ENCODE peak calls at places on chromosome 7, in nine cellular contexts. One of them, this sample, is unnamed.

GRCh38 chr7:112192236-112193154 is 13.7 kb downstream of the DOCK4 start:
- DNase-seq in pancreas: no peak
- DNase-seq in fibroblast of lung: peak; percentile 76
- DNase-seq in adrenal gland: no peak
- DNase-seq in astrocyte of the spinal cord: peak; percentile 80
- DNase-seq in HFFc6: peak; percentile 50
- DNase-seq in spleen: no peak
- DNase-seq in RWPE2: no peak
- DNase-seq in glutamatergic neuron: no peak
- DNase-seq in this sample: no peak

GRCh38 chr7:66281678-66282593 is 76.8 kb downstream of the TPST1 start:
- DNase-seq in pancreas: no peak
- DNase-seq in fibroblast of lung: peak; percentile 99
- DNase-seq in adrenal gland: peak; percentile 42
- DNase-seq in astrocyte of the spinal cord: peak; percentile 97
- DNase-seq in HFFc6: peak; percentile 99
- DNase-seq in spleen: peak; percentile 67
- DNase-seq in RWPE2: no peak
- DNase-seq in glutamatergic neuron: no peak
- DNase-seq in this sample: no peak

GRCh38 chr7:47449810-47450586 is 131.9 kb downstream of the TNS3 start:
- DNase-seq in pancreas: no peak
- DNase-seq in fibroblast of lung: peak; percentile 86
- DNase-seq in adrenal gland: no peak
- DNase-seq in astrocyte of the spinal cord: peak; percentile 58
- DNase-seq in HFFc6: peak; percentile 90
- DNase-seq in spleen: no peak
- DNase-seq in RWPE2: no peak
- DNase-seq in glutamatergic neuron: no peak
- DNase-seq in this sample: no peak

GRCh38 chr7:38330861-38331709 is 57.6 kb upstream of the TARP start:
- DNase-seq in pancreas: no peak
- DNase-seq in fibroblast of lung: no peak
- DNase-seq in adrenal gland: no peak
- DNase-seq in astrocyte of the spinal cord: no peak
- DNase-seq in HFFc6: no peak
- DNase-seq in spleen: peak; percentile 82
- DNase-seq in RWPE2: no peak
- DNase-seq in glutamatergic neuron: peak; percentile 48
- DNase-seq in this sample: no peak

GRCh38 chr7:73718905-73719805 is at the start of gene STX1A:
- DNase-seq in pancreas: peak; percentile 91
- DNase-seq in fibroblast of lung: peak; percentile 61
- DNase-seq in adrenal gland: peak; percentile 69
- DNase-seq in astrocyte of the spinal cord: peak; percentile 70
- DNase-seq in HFFc6: peak; percentile 58
- DNase-seq in spleen: peak; percentile 93
- DNase-seq in RWPE2: no peak
- DNase-seq in glutamatergic neuron: peak; percentile 77
- DNase-seq in this sample: no peak

GRCh38 chr7:125670926-125671572 is 741.4 kb upstream of the POT1 start:
- DNase-seq in pancreas: no peak
- DNase-seq in fibroblast of lung: peak; percentile 28
- DNase-seq in adrenal gland: no peak
- DNase-seq in astrocyte of the spinal cord: peak; percentile 50
- DNase-seq in HFFc6: no peak
- DNase-seq in spleen: no peak
- DNase-seq in RWPE2: no peak
- DNase-seq in glutamatergic neuron: no peak
- DNase-seq in this sample: no peak

GRCh38 chr7:111329367-111330234 is 232.7 kb downstream of the IMMP2L start:
- DNase-seq in pancreas: no peak
- DNase-seq in fibroblast of lung: peak; percentile 1
- DNase-seq in adrenal gland: no peak
- DNase-seq in astrocyte of the spinal cord: no peak
- DNase-seq in HFFc6: peak; percentile 48
- DNase-seq in spleen: no peak
- DNase-seq in RWPE2: no peak
- DNase-seq in glutamatergic neuron: no peak
- DNase-seq in this sample: no peak

GRCh38 chr7:157445956-157446295 is 109.1 kb downstream of the DNAJB6 start:
- DNase-seq in pancreas: no peak
- DNase-seq in fibroblast of lung: no peak
- DNase-seq in adrenal gland: no peak
- DNase-seq in astrocyte of the spinal cord: no peak
- DNase-seq in HFFc6: no peak
- DNase-seq in spleen: peak; percentile 57
- DNase-seq in RWPE2: peak; percentile 49
- DNase-seq in glutamatergic neuron: no peak
- DNase-seq in this sample: peak; percentile 62

GRCh38 chr7:130180571-130180971 is 24.6 kb downstream of the TMEM209 start:
- DNase-seq in pancreas: no peak
- DNase-seq in fibroblast of lung: peak; percentile 92
- DNase-seq in adrenal gland: no peak
- DNase-seq in astrocyte of the spinal cord: peak; percentile 36
- DNase-seq in HFFc6: peak; percentile 43
- DNase-seq in spleen: no peak
- DNase-seq in RWPE2: no peak
- DNase-seq in glutamatergic neuron: no peak
- DNase-seq in this sample: no peak

GRCh38 chr7:2009541-2010001 is 223.2 kb downstream of the MAD1L1 start:
- DNase-seq in pancreas: peak; percentile 51
- DNase-seq in fibroblast of lung: no peak
- DNase-seq in adrenal gland: peak; percentile 5
- DNase-seq in astrocyte of the spinal cord: no peak
- DNase-seq in HFFc6: no peak
- DNase-seq in spleen: peak; percentile 74
- DNase-seq in RWPE2: peak; percentile 50
- DNase-seq in glutamatergic neuron: peak; percentile 10
- DNase-seq in this sample: peak; percentile 60
- TF ChIP-seq CTCF in pancreas: no peak
- TF ChIP-seq CTCF in fibroblast of lung: no peak
- TF ChIP-seq CTCF in adrenal gland: no peak
- TF ChIP-seq CTCF in astrocyte of the spinal cord: no peak
- TF ChIP-seq CTCF in HFFc6: no peak
- TF ChIP-seq CTCF in spleen: no peak
- TF ChIP-seq CTCF in RWPE2: no peak
- TF ChIP-seq CTCF in glutamatergic neuron: no peak
- TF ChIP-seq CTCF in this sample: no peak

DNA sequence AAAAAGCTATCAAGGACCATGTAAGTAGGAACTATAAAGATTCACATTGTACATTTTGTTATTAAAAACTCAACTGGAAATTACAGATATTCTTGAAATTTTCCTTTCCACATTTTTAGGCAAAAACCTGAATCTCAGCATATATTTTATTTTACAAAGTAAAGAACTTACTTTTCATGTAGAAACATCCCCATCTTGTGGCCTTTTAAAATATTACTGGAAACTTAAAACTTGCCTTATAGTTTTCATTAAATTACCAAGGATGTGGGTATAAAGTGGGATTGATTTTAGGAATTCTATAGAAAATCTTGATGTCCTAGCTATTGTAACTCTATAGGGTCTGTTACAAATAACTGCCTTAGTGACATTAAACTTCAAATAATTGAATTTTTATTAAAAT is 10.6 kb downstream of the DBF4 start:
- DNase-seq in pancreas: no peak
- DNase-seq in fibroblast of lung: peak; percentile 33
- DNase-seq in adrenal gland: no peak
- DNase-seq in astrocyte of the spinal cord: peak; percentile 67
- DNase-seq in HFFc6: peak; percentile 46
- DNase-seq in spleen: no peak
- DNase-seq in RWPE2: no peak
- DNase-seq in glutamatergic neuron: no peak
- DNase-seq in this sample: no peak
- TF ChIP-seq CTCF in pancreas: no peak
- TF ChIP-seq CTCF in fibroblast of lung: peak; percentile 19
- TF ChIP-seq CTCF in adrenal gland: peak; percentile 61
- TF ChIP-seq CTCF in astrocyte of the spinal cord: peak; percentile 1
- TF ChIP-seq CTCF in HFFc6: peak; percentile 85
- TF ChIP-seq CTCF in spleen: peak; percentile 34
- TF ChIP-seq CTCF in RWPE2: peak; percentile 63
- TF ChIP-seq CTCF in glutamatergic neuron: peak; percentile 59
- TF ChIP-seq CTCF in this sample: peak; percentile 92

DNA sequence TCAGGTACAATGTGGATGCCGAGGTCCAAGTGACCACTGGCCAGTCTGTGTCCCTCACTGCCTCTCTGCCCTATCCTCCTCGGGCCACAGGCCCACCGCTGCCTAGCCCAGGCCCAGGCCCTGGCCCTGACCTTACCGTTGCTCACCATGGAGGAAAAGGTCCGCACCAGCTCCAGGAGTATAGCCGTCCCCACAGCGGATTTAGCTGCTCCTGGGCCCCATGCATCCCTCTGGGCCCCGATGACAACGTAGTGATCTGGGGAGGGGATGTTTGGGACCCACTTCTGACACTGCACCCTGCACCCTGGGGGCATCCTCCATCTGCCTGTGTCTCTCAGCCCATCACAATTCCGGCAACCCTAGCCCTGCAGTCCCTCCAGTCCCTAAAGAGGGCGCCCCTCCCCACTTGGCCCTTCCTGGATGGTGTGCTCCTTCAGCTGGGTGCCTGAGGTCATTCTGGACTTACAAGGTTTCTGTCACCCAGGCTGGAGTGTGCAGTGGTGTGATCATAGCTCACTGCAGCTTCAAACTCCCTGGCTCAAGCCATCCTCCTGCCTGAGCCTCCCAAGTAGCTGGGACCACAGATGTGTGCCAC is 12.1 kb downstream of the TFR2 start:
- DNase-seq in pancreas: no peak
- DNase-seq in fibroblast of lung: no peak
- DNase-seq in adrenal gland: peak; percentile 39
- DNase-seq in astrocyte of the spinal cord: no peak
- DNase-seq in HFFc6: no peak
- DNase-seq in spleen: no peak
- DNase-seq in RWPE2: no peak
- DNase-seq in glutamatergic neuron: peak; percentile 76
- DNase-seq in this sample: no peak
- TF ChIP-seq CTCF in pancreas: no peak
- TF ChIP-seq CTCF in fibroblast of lung: peak; percentile 46
- TF ChIP-seq CTCF in adrenal gland: peak; percentile 24
- TF ChIP-seq CTCF in astrocyte of the spinal cord: peak; percentile 28
- TF ChIP-seq CTCF in HFFc6: peak; percentile 53
- TF ChIP-seq CTCF in spleen: no peak
- TF ChIP-seq CTCF in RWPE2: no peak
- TF ChIP-seq CTCF in glutamatergic neuron: peak; percentile 33
- TF ChIP-seq CTCF in this sample: peak; percentile 60

GRCh38 chr7:31022117-31022516 is 30.0 kb upstream of the ADCYAP1R1 start:
- DNase-seq in pancreas: no peak
- DNase-seq in fibroblast of lung: no peak
- DNase-seq in adrenal gland: no peak
- DNase-seq in astrocyte of the spinal cord: no peak
- DNase-seq in HFFc6: no peak
- DNase-seq in spleen: peak; percentile 33
- DNase-seq in RWPE2: no peak
- DNase-seq in glutamatergic neuron: no peak
- DNase-seq in this sample: peak; percentile 41
- TF ChIP-seq CTCF in pancreas: no peak
- TF ChIP-seq CTCF in fibroblast of lung: no peak
- TF ChIP-seq CTCF in adrenal gland: no peak
- TF ChIP-seq CTCF in astrocyte of the spinal cord: no peak
- TF ChIP-seq CTCF in HFFc6: no peak
- TF ChIP-seq CTCF in spleen: no peak
- TF ChIP-seq CTCF in RWPE2: no peak
- TF ChIP-seq CTCF in glutamatergic neuron: no peak
- TF ChIP-seq CTCF in this sample: no peak

GRCh38 chr7:110204527-110204926 is 886.4 kb upstream of the LRRN3 start:
- DNase-seq in pancreas: no peak
- DNase-seq in fibroblast of lung: no peak
- DNase-seq in adrenal gland: no peak
- DNase-seq in astrocyte of the spinal cord: no peak
- DNase-seq in HFFc6: peak; percentile 56
- DNase-seq in spleen: no peak
- DNase-seq in RWPE2: no peak
- DNase-seq in glutamatergic neuron: peak; percentile 22
- DNase-seq in this sample: no peak
- TF ChIP-seq CTCF in pancreas: no peak
- TF ChIP-seq CTCF in fibroblast of lung: peak; percentile 22
- TF ChIP-seq CTCF in adrenal gland: no peak
- TF ChIP-seq CTCF in astrocyte of the spinal cord: peak; percentile 36
- TF ChIP-seq CTCF in HFFc6: peak; percentile 77
- TF ChIP-seq CTCF in spleen: no peak
- TF ChIP-seq CTCF in RWPE2: peak; percentile 13
- TF ChIP-seq CTCF in glutamatergic neuron: peak; percentile 24
- TF ChIP-seq CTCF in this sample: peak; percentile 59

GRCh38 chr7:128361463-128362441 is at the start of gene PRRT4:
- DNase-seq in pancreas: peak; percentile 79
- DNase-seq in fibroblast of lung: no peak
- DNase-seq in adrenal gland: peak; percentile 26
- DNase-seq in astrocyte of the spinal cord: no peak
- DNase-seq in HFFc6: no peak
- DNase-seq in spleen: peak; percentile 87
- DNase-seq in RWPE2: no peak
- DNase-seq in glutamatergic neuron: peak; percentile 75
- DNase-seq in this sample: no peak
- TF ChIP-seq CTCF in pancreas: no peak
- TF ChIP-seq CTCF in fibroblast of lung: peak; percentile 9
- TF ChIP-seq CTCF in adrenal gland: no peak
- TF ChIP-seq CTCF in astrocyte of the spinal cord: peak; percentile 7
- TF ChIP-seq CTCF in HFFc6: no peak
- TF ChIP-seq CTCF in spleen: no peak
- TF ChIP-seq CTCF in RWPE2: no peak
- TF ChIP-seq CTCF in glutamatergic neuron: no peak
- TF ChIP-seq CTCF in this sample: no peak

GRCh38 chr7:88091988-88092675 is 127.7 kb downstream of the SRI start:
- DNase-seq in pancreas: no peak
- DNase-seq in fibroblast of lung: no peak
- DNase-seq in adrenal gland: no peak
- DNase-seq in astrocyte of the spinal cord: no peak
- DNase-seq in HFFc6: no peak
- DNase-seq in spleen: no peak
- DNase-seq in RWPE2: no peak
- DNase-seq in glutamatergic neuron: no peak
- DNase-seq in this sample: no peak
- TF ChIP-seq CTCF in pancreas: no peak
- TF ChIP-seq CTCF in fibroblast of lung: no peak
- TF ChIP-seq CTCF in adrenal gland: no peak
- TF ChIP-seq CTCF in astrocyte of the spinal cord: no peak
- TF ChIP-seq CTCF in HFFc6: no peak
- TF ChIP-seq CTCF in spleen: no peak
- TF ChIP-seq CTCF in RWPE2: no peak
- TF ChIP-seq CTCF in glutamatergic neuron: no peak
- TF ChIP-seq CTCF in this sample: no peak

GRCh38 chr7:101126651-101127459 is at the start of gene SERPINE1:
- DNase-seq in pancreas: no peak
- DNase-seq in fibroblast of lung: peak; percentile 100
- DNase-seq in adrenal gland: peak; percentile 92
- DNase-seq in astrocyte of the spinal cord: peak; percentile 99
- DNase-seq in HFFc6: peak; percentile 100
- DNase-seq in spleen: peak; percentile 81
- DNase-seq in RWPE2: peak; percentile 99
- DNase-seq in glutamatergic neuron: no peak
- DNase-seq in this sample: peak; percentile 99
- TF ChIP-seq CTCF in pancreas: no peak
- TF ChIP-seq CTCF in fibroblast of lung: peak; percentile 41
- TF ChIP-seq CTCF in adrenal gland: peak; percentile 23
- TF ChIP-seq CTCF in astrocyte of the spinal cord: peak; percentile 31
- TF ChIP-seq CTCF in HFFc6: peak; percentile 73
- TF ChIP-seq CTCF in spleen: no peak
- TF ChIP-seq CTCF in RWPE2: peak; percentile 43
- TF ChIP-seq CTCF in glutamatergic neuron: peak; percentile 38
- TF ChIP-seq CTCF in this sample: peak; percentile 68

This sample was measured in chondrocyte.